ENCODE peak calls at places on chromosomes 11 and 22, in five cellular contexts. One of them, this sample, is unnamed.

GRCh38 chr22:50276143-50276542 is 6.0 kb upstream of the MAPK11 start:
- DNase-seq in Panc1: no peak
- DNase-seq in Peyer's patch: peak
- DNase-seq in coronary artery: peak
- DNase-seq in heart left ventricle: peak
- DNase-seq in this sample: no peak

GRCh38 chr11:111635706-111636045 is 33.4 kb downstream of the SIK2 start:
- DNase-seq in coronary artery: no peak
- DNase-seq in heart left ventricle: no peak
- DNase-seq in Peyer's patch: no peak
- DNase-seq in Panc1: no peak
- DNase-seq in this sample: no peak

GRCh38 chr11:456533-456932 is 6.5 kb downstream of the PTDSS2 start:
- DNase-seq in coronary artery: no peak
- DNase-seq in heart left ventricle: peak
- DNase-seq in Peyer's patch: peak
- DNase-seq in Panc1: no peak
- DNase-seq in this sample: no peak

GRCh38 chr11:61803889-61804647 is 11.4 kb downstream of the FEN1 start:
- DNase-seq in heart left ventricle: no peak
- DNase-seq in Peyer's patch: no peak
- DNase-seq in coronary artery: no peak
- DNase-seq in Panc1: no peak
- DNase-seq in this sample: no peak

GRCh38 chr11:79439430-79439892 is 1.4 kb downstream of the TENM4 start:
- DNase-seq in heart left ventricle: no peak
- DNase-seq in Peyer's patch: no peak
- DNase-seq in coronary artery: no peak
- DNase-seq in Panc1: no peak
- DNase-seq in this sample: no peak

GRCh38 chr11:19450282-19450681 is 209.5 kb upstream of the E2F8 start:
- DNase-seq in Peyer's patch: no peak
- DNase-seq in Panc1: no peak
- DNase-seq in heart left ventricle: no peak
- DNase-seq in coronary artery: no peak
- DNase-seq in this sample: no peak

GRCh38 chr11:7524831-7525230 is 11.0 kb downstream of the PPFIBP2 start:
- DNase-seq in Panc1: no peak
- DNase-seq in heart left ventricle: no peak
- DNase-seq in Peyer's patch: no peak
- DNase-seq in coronary artery: no peak
- DNase-seq in this sample: peak

GRCh38 chr11:47216141-47216798 is 1.5 kb downstream of the DDB2 start:
- DNase-seq in heart left ventricle: no peak
- DNase-seq in Peyer's patch: peak
- DNase-seq in coronary artery: peak
- DNase-seq in Panc1: no peak
- DNase-seq in this sample: no peak

GRCh38 chr11:64686466-64687175 is 36.4 kb downstream of the NRXN2 start:
- DNase-seq in coronary artery: no peak
- DNase-seq in heart left ventricle: no peak
- DNase-seq in Peyer's patch: no peak
- DNase-seq in Panc1: no peak
- DNase-seq in this sample: no peak

GRCh38 chr11:122209619-122210377 is 93.8 kb upstream of the BLID start:
- DNase-seq in heart left ventricle: no peak
- DNase-seq in Panc1: no peak
- DNase-seq in Peyer's patch: no peak
- DNase-seq in coronary artery: peak
- DNase-seq in this sample: no peak

GRCh38 chr11:124740277-124740882 is 638 bp downstream of the NRGN start:
- DNase-seq in Peyer's patch: peak
- DNase-seq in coronary artery: no peak
- DNase-seq in heart left ventricle: peak
- DNase-seq in Panc1: no peak
- DNase-seq in this sample: no peak

GRCh38 chr11:14907411-14908213 is 15.6 kb upstream of the CYP2R1 start:
- DNase-seq in Peyer's patch: peak
- DNase-seq in coronary artery: peak
- DNase-seq in heart left ventricle: peak
- DNase-seq in Panc1: no peak
- DNase-seq in this sample: no peak

GRCh38 chr22:48827228-48827810 is 1000.4 kb downstream of the BRD1 start:
- DNase-seq in Peyer's patch: peak
- DNase-seq in Panc1: no peak
- DNase-seq in heart left ventricle: no peak
- DNase-seq in coronary artery: no peak
- DNase-seq in this sample: no peak

GRCh38 chr11:118918128-118918685 is 7.5 kb downstream of the BCL9L start:
- DNase-seq in Peyer's patch: peak
- DNase-seq in coronary artery: peak
- DNase-seq in heart left ventricle: no peak
- DNase-seq in Panc1: no peak
- DNase-seq in this sample: no peak

GRCh38 chr11:83044958-83045712 is 26.6 kb downstream of the RAB30 start:
- DNase-seq in Peyer's patch: no peak
- DNase-seq in coronary artery: no peak
- DNase-seq in Panc1: peak
- DNase-seq in heart left ventricle: no peak
- DNase-seq in this sample: no peak

GRCh38 chr11:492416-493226 is 14.4 kb downstream of the RNH1 start:
- DNase-seq in Panc1: no peak
- DNase-seq in heart left ventricle: no peak
- DNase-seq in Peyer's patch: peak
- DNase-seq in coronary artery: no peak
- DNase-seq in this sample: no peak

DNA sequence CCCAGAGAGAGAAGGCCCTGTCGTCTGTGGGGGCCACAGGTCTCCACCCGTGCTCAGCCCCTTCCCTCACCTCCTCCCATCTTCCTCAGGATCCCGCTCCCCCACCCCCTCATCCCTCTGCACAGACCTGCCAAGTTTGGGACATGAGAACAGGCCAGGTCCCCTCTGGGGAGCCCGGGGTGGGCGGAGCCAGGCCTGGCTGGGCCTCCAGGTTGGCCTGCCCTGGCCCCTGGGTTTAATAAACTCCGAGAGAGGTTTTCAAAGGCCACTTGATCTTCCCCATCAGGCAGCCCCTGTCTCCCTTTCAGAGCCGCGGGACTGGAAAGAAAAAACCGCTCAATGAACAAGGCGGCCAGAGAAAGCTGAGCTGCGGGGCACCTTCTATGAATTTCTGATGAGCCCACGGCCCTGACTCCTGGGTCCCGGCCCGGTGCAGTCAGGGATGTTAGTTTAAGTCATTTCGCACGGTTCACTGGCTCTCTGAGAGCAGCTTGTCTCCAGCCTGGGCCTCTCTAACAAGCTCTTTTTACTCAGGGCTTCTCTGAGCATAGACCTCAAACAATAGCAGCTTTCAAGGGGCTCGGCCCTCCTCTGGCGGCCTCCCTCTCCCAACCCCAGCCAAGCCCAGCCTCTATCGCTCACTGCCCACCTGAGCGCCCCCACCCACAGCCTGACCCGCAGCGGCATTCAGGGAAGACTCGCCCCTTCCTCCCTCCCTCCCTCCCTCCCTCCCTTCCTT is 64.8 kb downstream of the RPUSD4 start:
- DNase-seq in heart left ventricle: no peak
- DNase-seq in Peyer's patch: no peak
- DNase-seq in Panc1: no peak
- DNase-seq in coronary artery: no peak
- DNase-seq in this sample: no peak
- H3K4me3 ChIP-seq in heart left ventricle: no peak
- H3K4me3 ChIP-seq in Peyer's patch: no peak
- H3K4me3 ChIP-seq in Panc1: no peak
- H3K4me3 ChIP-seq in coronary artery: no peak
- H3K4me3 ChIP-seq in this sample: peak

GRCh38 chr11:10893713-10894112 is 35.9 kb upstream of the ZBED5 start:
- DNase-seq in Panc1: no peak
- DNase-seq in heart left ventricle: no peak
- DNase-seq in coronary artery: no peak
- DNase-seq in Peyer's patch: no peak
- DNase-seq in this sample: no peak
- TF ChIP-seq CTCF in Panc1: no peak
- TF ChIP-seq CTCF in heart left ventricle: peak
- TF ChIP-seq CTCF in coronary artery: peak
- TF ChIP-seq CTCF in Peyer's patch: no peak
- TF ChIP-seq CTCF in this sample: peak

DNA sequence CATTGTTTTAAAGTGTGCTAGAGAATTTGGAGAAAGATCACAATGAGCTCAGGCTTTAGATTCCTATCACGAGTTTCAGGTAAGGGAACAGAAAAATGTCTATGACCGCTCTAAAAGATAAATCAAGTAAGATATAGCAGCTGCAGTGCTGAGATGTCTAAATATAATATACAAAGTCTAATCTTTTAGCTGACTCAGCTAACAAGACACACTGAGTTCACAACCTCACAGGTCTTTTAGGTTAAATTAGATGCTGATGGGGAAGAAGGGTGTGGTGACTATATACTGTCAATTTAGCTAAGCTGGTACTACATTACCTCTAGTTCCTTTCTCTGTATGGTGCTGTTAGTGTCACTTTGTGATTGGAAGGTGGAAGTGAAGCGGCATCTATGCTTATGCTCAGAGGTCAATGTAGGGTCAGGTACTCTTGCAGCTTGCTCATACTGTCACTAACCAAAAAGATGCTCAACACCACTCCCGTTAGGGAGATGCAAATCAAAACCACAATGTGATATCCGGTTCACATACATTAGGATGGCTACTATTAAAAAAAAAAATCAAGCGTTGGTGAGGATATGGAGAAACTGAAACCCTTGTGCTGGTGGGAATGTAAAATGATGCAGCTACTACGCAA is 283.5 kb downstream of the SWAP70 start:
- DNase-seq in heart left ventricle: no peak
- DNase-seq in Peyer's patch: no peak
- DNase-seq in coronary artery: no peak
- DNase-seq in Panc1: no peak
- DNase-seq in this sample: no peak
- H3K4me3 ChIP-seq in heart left ventricle: no peak
- H3K4me3 ChIP-seq in Peyer's patch: no peak
- H3K4me3 ChIP-seq in coronary artery: no peak
- H3K4me3 ChIP-seq in Panc1: no peak
- H3K4me3 ChIP-seq in this sample: no peak

GRCh38 chr11:33830903-33831648 is 56.8 kb upstream of the FBXO3 start:
- DNase-seq in Peyer's patch: no peak
- DNase-seq in coronary artery: no peak
- DNase-seq in heart left ventricle: no peak
- DNase-seq in Panc1: no peak
- DNase-seq in this sample: peak

GRCh38 chr11:33827206-33827605 is 52.9 kb upstream of the FBXO3 start:
- DNase-seq in Peyer's patch: no peak
- DNase-seq in heart left ventricle: no peak
- DNase-seq in Panc1: no peak
- DNase-seq in coronary artery: no peak
- DNase-seq in this sample: no peak

GRCh38 chr11:33832676-33833075 is 58.4 kb upstream of the FBXO3 start:
- DNase-seq in Peyer's patch: no peak
- DNase-seq in heart left ventricle: no peak
- DNase-seq in coronary artery: no peak
- DNase-seq in Panc1: no peak
- DNase-seq in this sample: no peak

GRCh38 chr11:33828604-33829429 is 54.5 kb upstream of the FBXO3 start:
- DNase-seq in Panc1: no peak
- DNase-seq in coronary artery: no peak
- DNase-seq in Peyer's patch: no peak
- DNase-seq in heart left ventricle: no peak
- DNase-seq in this sample: no peak

DNA sequence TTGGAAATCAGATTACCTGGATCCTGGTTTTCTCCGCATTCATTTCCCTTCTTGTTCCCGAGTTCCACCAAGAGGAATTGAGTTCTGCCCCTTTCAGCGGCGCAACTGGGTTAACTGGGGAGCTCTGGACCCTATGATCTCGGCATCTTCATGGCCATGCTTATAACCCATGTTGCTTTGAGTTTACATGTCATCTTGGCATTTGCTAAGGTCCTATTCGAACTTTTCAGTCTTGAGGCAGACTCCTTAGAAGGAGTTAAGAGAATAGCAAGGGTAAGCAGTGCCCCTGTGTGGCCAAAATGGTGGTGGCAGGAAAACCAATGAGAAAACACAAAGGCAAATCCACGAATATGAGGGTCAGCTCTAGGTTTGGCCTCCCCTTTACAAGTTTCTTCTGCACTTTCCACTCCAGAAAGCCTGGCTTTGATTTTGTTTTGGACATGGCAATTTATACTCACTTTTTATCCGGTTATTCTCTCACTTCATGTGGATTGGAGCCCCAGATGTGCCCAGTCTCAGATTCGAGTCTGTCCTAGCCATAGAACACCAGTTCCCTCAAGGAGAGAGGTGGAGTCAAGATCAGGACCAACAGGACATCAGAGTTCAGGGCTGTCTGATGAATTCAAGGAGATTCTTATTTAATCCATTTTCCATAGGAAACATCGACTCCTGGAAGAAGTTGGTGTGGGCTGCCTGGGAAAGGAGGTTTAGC is 55.3 kb upstream of the FBXO3 start:
- DNase-seq in heart left ventricle: no peak
- DNase-seq in coronary artery: no peak
- DNase-seq in Panc1: peak
- DNase-seq in Peyer's patch: peak
- DNase-seq in this sample: peak
- TF ChIP-seq CTCF in heart left ventricle: peak
- TF ChIP-seq CTCF in coronary artery: peak
- TF ChIP-seq CTCF in Panc1: peak
- TF ChIP-seq CTCF in Peyer's patch: no peak
- TF ChIP-seq CTCF in this sample: peak

DNA sequence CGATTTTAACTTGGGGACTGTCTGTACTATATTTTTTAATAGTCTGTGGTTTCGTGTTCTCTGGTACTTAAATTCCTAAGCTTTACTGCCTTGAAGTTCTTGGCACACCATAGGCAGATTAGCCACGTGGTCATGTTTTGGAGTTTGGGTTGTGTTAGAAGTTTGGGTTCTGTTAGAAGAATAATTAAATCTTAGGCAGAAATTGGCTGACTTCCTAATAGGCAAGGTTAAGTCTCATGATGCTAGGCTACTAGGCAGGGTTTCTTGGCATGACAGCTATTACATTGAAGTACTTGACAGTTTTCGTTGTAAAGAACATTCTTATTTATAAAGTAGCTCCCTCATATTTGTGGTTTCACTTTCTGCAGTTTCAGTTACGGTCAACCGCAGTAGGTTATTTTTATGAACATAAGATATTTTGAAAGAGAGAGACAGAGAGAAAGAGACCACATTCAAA is 30.0 kb upstream of the MMP7 start:
- DNase-seq in coronary artery: no peak
- DNase-seq in Panc1: no peak
- DNase-seq in Peyer's patch: no peak
- DNase-seq in heart left ventricle: no peak
- DNase-seq in this sample: no peak
- H3K4me3 ChIP-seq in coronary artery: peak
- H3K4me3 ChIP-seq in Panc1: no peak
- H3K4me3 ChIP-seq in Peyer's patch: peak
- H3K4me3 ChIP-seq in heart left ventricle: no peak
- H3K4me3 ChIP-seq in this sample: no peak

This sample was measured in epithelial cell of proximal tubule.